ENCODE peak calls at places on chromosomes 3 and 15, in ten cellular contexts. One of them, this sample, is unnamed.

GRCh38 chr3:134326760-134327593 is 47.3 kb downstream of the AMOTL2 start:
- DNase-seq in left ventricle myocardium inferior: peak
- DNase-seq in fibroblast of lung: peak
- DNase-seq in neural progenitor cell: peak
- DNase-seq in RWPE1: peak
- DNase-seq in cardiac muscle cell: peak
- DNase-seq in lower lobe of right lung: no peak
- DNase-seq in GM23248: peak
- DNase-seq in dorsolateral prefrontal cortex: no peak
- DNase-seq in small intestine: no peak
- DNase-seq in this sample: peak

GRCh38 chr15:37793851-37794250 is 140.6 kb upstream of the TMCO5A start:
- DNase-seq in left ventricle myocardium inferior: no peak
- DNase-seq in fibroblast of lung: no peak
- DNase-seq in neural progenitor cell: peak
- DNase-seq in RWPE1: no peak
- DNase-seq in cardiac muscle cell: peak
- DNase-seq in lower lobe of right lung: no peak
- DNase-seq in GM23248: no peak
- DNase-seq in dorsolateral prefrontal cortex: no peak
- DNase-seq in small intestine: no peak
- DNase-seq in this sample: no peak

GRCh38 chr3:35946121-35946856 is 307.0 kb downstream of the ARPP21 start:
- DNase-seq in left ventricle myocardium inferior: no peak
- DNase-seq in fibroblast of lung: peak
- DNase-seq in neural progenitor cell: peak
- DNase-seq in RWPE1: no peak
- DNase-seq in cardiac muscle cell: peak
- DNase-seq in lower lobe of right lung: no peak
- DNase-seq in GM23248: peak
- DNase-seq in dorsolateral prefrontal cortex: no peak
- DNase-seq in small intestine: no peak
- DNase-seq in this sample: no peak

GRCh38 chr15:23869391-23869790 is 182.3 kb upstream of the NDN start:
- DNase-seq in left ventricle myocardium inferior: peak
- DNase-seq in fibroblast of lung: no peak
- DNase-seq in neural progenitor cell: peak
- DNase-seq in RWPE1: no peak
- DNase-seq in cardiac muscle cell: peak
- DNase-seq in lower lobe of right lung: peak
- DNase-seq in GM23248: peak
- DNase-seq in dorsolateral prefrontal cortex: no peak
- DNase-seq in small intestine: no peak
- DNase-seq in this sample: no peak

GRCh38 chr3:28053759-28054158 is 187.7 kb upstream of the CMC1 start:
- DNase-seq in left ventricle myocardium inferior: no peak
- DNase-seq in fibroblast of lung: peak
- DNase-seq in neural progenitor cell: no peak
- DNase-seq in RWPE1: peak
- DNase-seq in cardiac muscle cell: no peak
- DNase-seq in lower lobe of right lung: no peak
- DNase-seq in GM23248: peak
- DNase-seq in dorsolateral prefrontal cortex: no peak
- DNase-seq in small intestine: no peak
- DNase-seq in this sample: peak

GRCh38 chr3:195133462-195133861 is 137.5 kb downstream of the XXYLT1 start:
- DNase-seq in left ventricle myocardium inferior: no peak
- DNase-seq in fibroblast of lung: peak
- DNase-seq in neural progenitor cell: no peak
- DNase-seq in RWPE1: peak
- DNase-seq in cardiac muscle cell: no peak
- DNase-seq in lower lobe of right lung: no peak
- DNase-seq in GM23248: peak
- DNase-seq in dorsolateral prefrontal cortex: peak
- DNase-seq in small intestine: no peak
- DNase-seq in this sample: peak

GRCh38 chr15:59437777-59438574 is at the start of gene FAM81A:
- DNase-seq in left ventricle myocardium inferior: peak
- DNase-seq in fibroblast of lung: peak
- DNase-seq in neural progenitor cell: peak
- DNase-seq in RWPE1: peak
- DNase-seq in cardiac muscle cell: peak
- DNase-seq in lower lobe of right lung: peak
- DNase-seq in GM23248: peak
- DNase-seq in dorsolateral prefrontal cortex: peak
- DNase-seq in small intestine: peak
- DNase-seq in this sample: peak

GRCh38 chr3:195906865-195907729 is 1.3 kb downstream of the TNK2 start:
- DNase-seq in left ventricle myocardium inferior: no peak
- DNase-seq in fibroblast of lung: no peak
- DNase-seq in neural progenitor cell: no peak
- DNase-seq in RWPE1: no peak
- DNase-seq in cardiac muscle cell: no peak
- DNase-seq in lower lobe of right lung: peak
- DNase-seq in GM23248: no peak
- DNase-seq in dorsolateral prefrontal cortex: no peak
- DNase-seq in small intestine: peak
- DNase-seq in this sample: peak

GRCh38 chr3:52124126-52124525 is 30.1 kb downstream of the POC1A start:
- DNase-seq in left ventricle myocardium inferior: no peak
- DNase-seq in fibroblast of lung: no peak
- DNase-seq in neural progenitor cell: no peak
- DNase-seq in RWPE1: no peak
- DNase-seq in cardiac muscle cell: no peak
- DNase-seq in lower lobe of right lung: peak
- DNase-seq in GM23248: no peak
- DNase-seq in dorsolateral prefrontal cortex: no peak
- DNase-seq in small intestine: no peak
- DNase-seq in this sample: no peak

GRCh38 chr3:52122491-52122890 is 31.7 kb downstream of the POC1A start:
- DNase-seq in left ventricle myocardium inferior: no peak
- DNase-seq in fibroblast of lung: no peak
- DNase-seq in neural progenitor cell: no peak
- DNase-seq in RWPE1: no peak
- DNase-seq in cardiac muscle cell: no peak
- DNase-seq in lower lobe of right lung: peak
- DNase-seq in GM23248: no peak
- DNase-seq in dorsolateral prefrontal cortex: no peak
- DNase-seq in small intestine: no peak
- DNase-seq in this sample: no peak

GRCh38 chr3:52124766-52125165 is 29.5 kb downstream of the POC1A start:
- DNase-seq in left ventricle myocardium inferior: no peak
- DNase-seq in fibroblast of lung: no peak
- DNase-seq in neural progenitor cell: no peak
- DNase-seq in RWPE1: no peak
- DNase-seq in cardiac muscle cell: no peak
- DNase-seq in lower lobe of right lung: peak
- DNase-seq in GM23248: no peak
- DNase-seq in dorsolateral prefrontal cortex: no peak
- DNase-seq in small intestine: no peak
- DNase-seq in this sample: no peak

GRCh38 chr3:52121813-52122212 is 32.4 kb downstream of the POC1A start:
- DNase-seq in left ventricle myocardium inferior: no peak
- DNase-seq in fibroblast of lung: no peak
- DNase-seq in neural progenitor cell: no peak
- DNase-seq in RWPE1: no peak
- DNase-seq in cardiac muscle cell: no peak
- DNase-seq in lower lobe of right lung: peak
- DNase-seq in GM23248: no peak
- DNase-seq in dorsolateral prefrontal cortex: no peak
- DNase-seq in small intestine: no peak
- DNase-seq in this sample: no peak

DNA sequence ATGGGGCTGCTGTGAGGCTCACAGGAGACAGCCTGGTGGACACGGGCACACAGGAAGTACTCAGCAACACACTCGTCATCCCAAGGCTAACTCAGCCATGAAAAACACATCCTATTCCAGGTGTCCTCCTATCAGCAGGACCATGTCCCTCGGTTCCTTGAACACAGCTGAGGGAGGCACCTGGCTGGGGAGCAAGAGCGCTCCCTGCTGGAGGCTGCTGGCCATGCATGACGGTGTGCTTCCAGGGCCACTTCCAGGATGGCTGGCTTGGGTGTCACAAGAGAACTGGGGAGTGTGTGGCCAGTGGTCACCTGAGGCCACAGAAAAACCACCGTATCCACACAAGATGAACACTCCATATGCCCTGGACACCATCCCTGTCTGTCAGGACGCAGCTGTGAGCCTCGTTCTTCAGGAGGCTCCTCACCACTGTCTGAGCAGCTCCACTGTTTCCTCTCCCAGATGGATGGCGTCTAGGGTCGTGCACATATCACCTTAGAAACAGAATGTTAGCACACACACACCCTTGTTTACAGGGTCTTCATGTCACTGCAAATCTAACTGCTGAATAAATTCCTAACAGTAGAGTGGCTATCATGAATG is 31.0 kb downstream of the POC1A start:
- DNase-seq in left ventricle myocardium inferior: peak
- DNase-seq in fibroblast of lung: peak
- DNase-seq in neural progenitor cell: peak
- DNase-seq in RWPE1: peak
- DNase-seq in cardiac muscle cell: peak
- DNase-seq in lower lobe of right lung: peak
- DNase-seq in GM23248: peak
- DNase-seq in dorsolateral prefrontal cortex: peak
- DNase-seq in small intestine: peak
- DNase-seq in this sample: peak
- H3K27ac ChIP-seq in left ventricle myocardium inferior: peak
- H3K27ac ChIP-seq in fibroblast of lung: no peak
- H3K27ac ChIP-seq in neural progenitor cell: no peak
- H3K27ac ChIP-seq in RWPE1: peak
- H3K27ac ChIP-seq in cardiac muscle cell: no peak
- H3K27ac ChIP-seq in lower lobe of right lung: peak
- H3K27ac ChIP-seq in GM23248: no peak
- H3K27ac ChIP-seq in dorsolateral prefrontal cortex: peak
- H3K27ac ChIP-seq in small intestine: no peak
- H3K27ac ChIP-seq in this sample: no peak

GRCh38 chr3:146540978-146541377 is 3.4 kb downstream of the PLSCR1 start:
- DNase-seq in left ventricle myocardium inferior: no peak
- DNase-seq in fibroblast of lung: no peak
- DNase-seq in neural progenitor cell: no peak
- DNase-seq in RWPE1: no peak
- DNase-seq in cardiac muscle cell: no peak
- DNase-seq in lower lobe of right lung: no peak
- DNase-seq in GM23248: no peak
- DNase-seq in dorsolateral prefrontal cortex: no peak
- DNase-seq in small intestine: no peak
- DNase-seq in this sample: no peak

GRCh38 chr3:146540236-146540635 is 4.2 kb downstream of the PLSCR1 start:
- DNase-seq in left ventricle myocardium inferior: no peak
- DNase-seq in fibroblast of lung: no peak
- DNase-seq in neural progenitor cell: no peak
- DNase-seq in RWPE1: no peak
- DNase-seq in cardiac muscle cell: no peak
- DNase-seq in lower lobe of right lung: no peak
- DNase-seq in GM23248: no peak
- DNase-seq in dorsolateral prefrontal cortex: no peak
- DNase-seq in small intestine: no peak
- DNase-seq in this sample: no peak

GRCh38 chr3:146542968-146543367 is 1.4 kb downstream of the PLSCR1 start:
- DNase-seq in left ventricle myocardium inferior: no peak
- DNase-seq in fibroblast of lung: no peak
- DNase-seq in neural progenitor cell: no peak
- DNase-seq in RWPE1: no peak
- DNase-seq in cardiac muscle cell: no peak
- DNase-seq in lower lobe of right lung: no peak
- DNase-seq in GM23248: no peak
- DNase-seq in dorsolateral prefrontal cortex: no peak
- DNase-seq in small intestine: no peak
- DNase-seq in this sample: no peak

GRCh38 chr3:146543461-146544012 is 870 bp downstream of the PLSCR1 start:
- DNase-seq in left ventricle myocardium inferior: no peak
- DNase-seq in fibroblast of lung: peak
- DNase-seq in neural progenitor cell: no peak
- DNase-seq in RWPE1: no peak
- DNase-seq in cardiac muscle cell: peak
- DNase-seq in lower lobe of right lung: no peak
- DNase-seq in GM23248: peak
- DNase-seq in dorsolateral prefrontal cortex: no peak
- DNase-seq in small intestine: peak
- DNase-seq in this sample: no peak

GRCh38 chr3:146542179-146542578 is 2.2 kb downstream of the PLSCR1 start:
- DNase-seq in left ventricle myocardium inferior: no peak
- DNase-seq in fibroblast of lung: peak
- DNase-seq in neural progenitor cell: no peak
- DNase-seq in RWPE1: no peak
- DNase-seq in cardiac muscle cell: no peak
- DNase-seq in lower lobe of right lung: no peak
- DNase-seq in GM23248: peak
- DNase-seq in dorsolateral prefrontal cortex: no peak
- DNase-seq in small intestine: no peak
- DNase-seq in this sample: no peak
- H3K27ac ChIP-seq in left ventricle myocardium inferior: peak
- H3K27ac ChIP-seq in fibroblast of lung: no peak
- H3K27ac ChIP-seq in neural progenitor cell: no peak
- H3K27ac ChIP-seq in RWPE1: no peak
- H3K27ac ChIP-seq in cardiac muscle cell: no peak
- H3K27ac ChIP-seq in lower lobe of right lung: peak
- H3K27ac ChIP-seq in GM23248: no peak
- H3K27ac ChIP-seq in dorsolateral prefrontal cortex: peak
- H3K27ac ChIP-seq in small intestine: peak
- H3K27ac ChIP-seq in this sample: peak

GRCh38 chr3:10294030-10294591 is 1.4 kb upstream of the GHRL start:
- DNase-seq in left ventricle myocardium inferior: no peak
- DNase-seq in fibroblast of lung: no peak
- DNase-seq in neural progenitor cell: no peak
- DNase-seq in RWPE1: no peak
- DNase-seq in cardiac muscle cell: no peak
- DNase-seq in lower lobe of right lung: no peak
- DNase-seq in GM23248: no peak
- DNase-seq in dorsolateral prefrontal cortex: no peak
- DNase-seq in small intestine: no peak
- DNase-seq in this sample: no peak

GRCh38 chr3:10291641-10292040 is 1.1 kb downstream of the GHRL start:
- DNase-seq in left ventricle myocardium inferior: no peak
- DNase-seq in fibroblast of lung: no peak
- DNase-seq in neural progenitor cell: no peak
- DNase-seq in RWPE1: no peak
- DNase-seq in cardiac muscle cell: no peak
- DNase-seq in lower lobe of right lung: no peak
- DNase-seq in GM23248: no peak
- DNase-seq in dorsolateral prefrontal cortex: no peak
- DNase-seq in small intestine: no peak
- DNase-seq in this sample: no peak

GRCh38 chr3:10291139-10291500 is 1.6 kb downstream of the GHRL start:
- DNase-seq in left ventricle myocardium inferior: no peak
- DNase-seq in fibroblast of lung: no peak
- DNase-seq in neural progenitor cell: no peak
- DNase-seq in RWPE1: no peak
- DNase-seq in cardiac muscle cell: no peak
- DNase-seq in lower lobe of right lung: no peak
- DNase-seq in GM23248: no peak
- DNase-seq in dorsolateral prefrontal cortex: no peak
- DNase-seq in small intestine: no peak
- DNase-seq in this sample: no peak

GRCh38 chr3:10290476-10291138 is 2.1 kb downstream of the GHRL start:
- DNase-seq in left ventricle myocardium inferior: no peak
- DNase-seq in fibroblast of lung: no peak
- DNase-seq in neural progenitor cell: no peak
- DNase-seq in RWPE1: no peak
- DNase-seq in cardiac muscle cell: no peak
- DNase-seq in lower lobe of right lung: no peak
- DNase-seq in GM23248: no peak
- DNase-seq in dorsolateral prefrontal cortex: no peak
- DNase-seq in small intestine: no peak
- DNase-seq in this sample: no peak

DNA sequence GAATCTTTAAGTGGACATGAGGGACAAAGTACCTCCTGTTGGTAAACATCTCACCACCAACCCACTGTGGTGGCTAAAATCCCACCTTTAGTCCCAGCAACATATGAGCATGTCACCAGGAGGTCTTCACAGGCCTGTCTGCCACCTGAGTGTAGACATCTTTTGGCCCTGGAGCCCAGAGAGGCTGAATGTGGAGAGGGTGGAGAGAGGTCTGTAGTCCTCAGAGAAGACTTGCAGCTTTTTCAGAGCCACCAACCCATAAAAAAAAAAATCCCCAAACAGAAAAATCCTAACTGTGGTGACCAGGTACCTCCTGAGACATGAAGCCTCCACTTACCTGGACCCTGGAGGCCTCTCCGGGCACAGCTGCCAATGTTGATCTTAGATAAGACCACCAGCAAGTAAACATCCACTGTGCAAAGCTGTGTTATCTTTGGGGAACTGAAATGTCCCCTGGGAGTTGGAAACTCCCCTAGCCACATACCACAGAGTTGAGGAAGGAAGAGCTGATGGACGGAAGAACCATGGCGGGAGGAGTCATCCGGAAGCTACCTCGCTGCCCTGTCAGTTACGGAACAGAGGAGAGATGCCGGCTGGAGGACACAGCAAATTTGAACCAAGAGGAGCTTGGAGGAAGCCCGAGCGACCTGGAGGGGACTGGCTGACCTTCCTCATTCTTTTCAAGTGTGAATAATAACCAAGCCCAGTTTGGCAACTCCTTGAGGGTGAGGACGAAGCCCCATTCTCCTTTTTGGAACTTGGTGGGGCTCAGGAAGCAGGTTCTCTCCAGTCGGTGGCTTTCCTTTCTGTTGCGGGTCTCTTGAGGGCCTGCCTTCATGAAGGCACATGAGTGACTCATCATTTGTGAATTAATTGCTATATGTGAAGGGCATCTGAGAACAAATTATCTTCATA is at the start of gene GHRL:
- DNase-seq in left ventricle myocardium inferior: no peak
- DNase-seq in fibroblast of lung: no peak
- DNase-seq in neural progenitor cell: no peak
- DNase-seq in RWPE1: no peak
- DNase-seq in cardiac muscle cell: no peak
- DNase-seq in lower lobe of right lung: peak
- DNase-seq in GM23248: no peak
- DNase-seq in dorsolateral prefrontal cortex: no peak
- DNase-seq in small intestine: no peak
- DNase-seq in this sample: peak
- H3K27ac ChIP-seq in left ventricle myocardium inferior: no peak
- H3K27ac ChIP-seq in fibroblast of lung: no peak
- H3K27ac ChIP-seq in neural progenitor cell: no peak
- H3K27ac ChIP-seq in RWPE1: no peak
- H3K27ac ChIP-seq in cardiac muscle cell: no peak
- H3K27ac ChIP-seq in lower lobe of right lung: peak
- H3K27ac ChIP-seq in GM23248: no peak
- H3K27ac ChIP-seq in dorsolateral prefrontal cortex: no peak
- H3K27ac ChIP-seq in small intestine: no peak
- H3K27ac ChIP-seq in this sample: no peak

DNA sequence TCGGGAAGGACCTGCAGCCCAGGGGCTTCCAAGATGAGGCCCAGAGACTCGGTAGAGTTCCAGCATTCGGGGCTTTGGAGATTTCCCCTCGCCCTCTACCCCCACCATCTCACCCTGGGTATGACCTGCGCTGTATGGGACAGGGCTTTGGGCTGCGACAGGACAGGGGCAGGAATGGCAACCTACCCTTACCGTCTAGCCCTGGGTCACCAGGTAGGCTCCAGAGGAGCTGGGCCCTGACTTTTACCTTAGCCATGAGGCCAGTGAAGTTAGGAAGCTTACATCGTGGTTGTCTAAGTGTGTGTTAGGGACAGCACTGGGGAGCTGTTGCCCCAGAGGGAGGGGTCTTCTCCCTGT is 683 bp downstream of the PPM1M start:
- DNase-seq in left ventricle myocardium inferior: no peak
- DNase-seq in fibroblast of lung: no peak
- DNase-seq in neural progenitor cell: no peak
- DNase-seq in RWPE1: no peak
- DNase-seq in cardiac muscle cell: no peak
- DNase-seq in lower lobe of right lung: no peak
- DNase-seq in GM23248: peak
- DNase-seq in dorsolateral prefrontal cortex: no peak
- DNase-seq in small intestine: no peak
- DNase-seq in this sample: peak
- H3K27ac ChIP-seq in left ventricle myocardium inferior: peak
- H3K27ac ChIP-seq in fibroblast of lung: no peak
- H3K27ac ChIP-seq in neural progenitor cell: no peak
- H3K27ac ChIP-seq in RWPE1: peak
- H3K27ac ChIP-seq in cardiac muscle cell: no peak
- H3K27ac ChIP-seq in lower lobe of right lung: peak
- H3K27ac ChIP-seq in GM23248: peak
- H3K27ac ChIP-seq in dorsolateral prefrontal cortex: peak
- H3K27ac ChIP-seq in small intestine: peak
- H3K27ac ChIP-seq in this sample: no peak